ENCODE peak calls at places on chromosome 11, in ten cellular contexts. O, X, Y, F, V, Z, M, U, S and J are unnamed samples.

GRCh38 chr11:119307219-119307618 is 9.7 kb downstream of the MCAM start:
- DNase-seq in O (no peak), X (no peak), Y (no peak), F (peak; percentile 80), V (no peak), Z (no peak), M (peak; percentile 22), U (no peak), S (no peak), J (no peak)

GRCh38 chr11:59012942-59013256 is 73.2 kb upstream of the GLYATL1B start:
- DNase-seq in O (no peak), X (no peak), Y (no peak), F (no peak), V (no peak), Z (no peak), M (no peak), U (no peak), S (no peak), J (no peak)

GRCh38 chr11:72841397-72841796 is 27.2 kb downstream of the ATG16L2 start:
- DNase-seq in O (no peak), X (no peak), Y (no peak), F (no peak), V (no peak), Z (no peak), M (no peak), U (no peak), S (no peak), J (no peak)

GRCh38 chr11:73415854-73416615 is 39.8 kb downstream of the RELT start:
- DNase-seq in O (no peak), X (no peak), Y (no peak), F (no peak), V (no peak), Z (no peak), M (no peak), U (no peak), S (no peak), J (no peak)

GRCh38 chr11:71336996-71337772 is 84.8 kb upstream of the SHANK2 start:
- DNase-seq in O (no peak), X (no peak), Y (no peak), F (peak; percentile 17), V (no peak), Z (no peak), M (no peak), U (no peak), S (no peak), J (peak; percentile 64)

GRCh38 chr11:278001-278951 is at the start of gene NLRP6:
- DNase-seq in O (no peak), X (no peak), Y (peak; percentile 15), F (peak; percentile 51), V (no peak), Z (no peak), M (no peak), U (no peak), S (no peak), J (no peak)

GRCh38 chr11:31959711-31960110 is 131.2 kb upstream of the RCN1 start:
- DNase-seq in O (no peak), X (no peak), Y (no peak), F (no peak), V (no peak), Z (no peak), M (no peak), U (no peak), S (no peak), J (no peak)

GRCh38 chr11:117918366-117919255 is 10.6 kb downstream of the TMPRSS13 start:
- DNase-seq in O (no peak), X (no peak), Y (no peak), F (peak; percentile 54), V (no peak), Z (no peak), M (no peak), U (no peak), S (no peak), J (no peak)

GRCh38 chr11:82848829-82849228 is 51.4 kb downstream of the PRCP start:
- DNase-seq in O (no peak), X (no peak), Y (no peak), F (no peak), V (no peak), Z (no peak), M (no peak), U (no peak), S (no peak), J (no peak)

GRCh38 chr11:45805305-45806071 is 539 bp downstream of the SLC35C1 start:
- DNase-seq in O (peak; percentile 47), X (peak; percentile 44), Y (no peak), F (peak; percentile 78), V (no peak), Z (no peak), M (peak; percentile 66), U (no peak), S (peak; percentile 40), J (no peak)

GRCh38 chr11:66454253-66454652 is 12.5 kb upstream of the PELI3 start:
- DNase-seq in O (no peak), X (no peak), Y (no peak), F (no peak), V (no peak), Z (no peak), M (no peak), U (no peak), S (no peak), J (no peak)

GRCh38 chr11:9613118-9613829 is 39.8 kb downstream of the WEE1 start:
- DNase-seq in O (peak; percentile 97), X (peak; percentile 63), Y (peak; percentile 88), F (peak; percentile 97), V (peak; percentile 93), Z (peak; percentile 99), M (peak; percentile 93), U (peak; percentile 76), S (peak; percentile 65), J (peak; percentile 97)

GRCh38 chr11:60761436-60762190 is 4.9 kb downstream of the MS4A15 start:
- DNase-seq in O (no peak), X (no peak), Y (no peak), F (peak; percentile 9), V (no peak), Z (no peak), M (peak; percentile 75), U (no peak), S (no peak), J (no peak)

GRCh38 chr11:3796346-3796745 is 1.0 kb downstream of the NUP98 start:
- DNase-seq in O (no peak), X (no peak), Y (no peak), F (no peak), V (peak; percentile 26), Z (no peak), M (no peak), U (no peak), S (no peak), J (no peak)

GRCh38 chr11:1478544-1478943 is 8.0 kb downstream of the MOB2 start:
- DNase-seq in O (no peak), X (no peak), Y (no peak), F (peak; percentile 84), V (no peak), Z (no peak), M (no peak), U (no peak), S (no peak), J (no peak)

GRCh38 chr11:44319552-44320288 is 9.8 kb upstream of the ALX4 start:
- DNase-seq in O (no peak), X (no peak), Y (no peak), F (no peak), V (no peak), Z (no peak), M (no peak), U (no peak), S (no peak), J (no peak)

GRCh38 chr11:41659990-41660389 is 200.5 kb upstream of the LRRC4C start:
- DNase-seq in O (no peak), X (peak; percentile 45), Y (no peak), F (no peak), V (no peak), Z (no peak), M (peak; percentile 93), U (no peak), S (no peak), J (no peak)

GRCh38 chr11:13896175-13896989 is 66.1 kb upstream of the SPON1 start:
- DNase-seq in O (no peak), X (no peak), Y (no peak), F (no peak), V (no peak), Z (no peak), M (no peak), U (no peak), S (no peak), J (no peak)

GRCh38 chr11:121086866-121087265 is 14.2 kb upstream of the TECTA start:
- DNase-seq in O (no peak), X (no peak), Y (no peak), F (no peak), V (no peak), Z (no peak), M (no peak), U (no peak), S (no peak), J (no peak)

GRCh38 chr11:3183523-3183922 is 18.4 kb upstream of the OSBPL5 start:
- DNase-seq in O (no peak), X (no peak), Y (no peak), F (peak; percentile 10), V (no peak), Z (no peak), M (no peak), U (no peak), S (no peak), J (no peak)

GRCh38 chr11:32113200-32113599 is 22.3 kb downstream of the RCN1 start:
- DNase-seq in O (peak; percentile 61), X (no peak), Y (no peak), F (no peak), V (no peak), Z (no peak), M (no peak), U (no peak), S (peak; percentile 98), J (no peak)

GRCh38 chr11:106875013-106875412 is 143.3 kb downstream of the GUCY1A2 start:
- DNase-seq in O (no peak), X (no peak), Y (no peak), F (no peak), V (no peak), Z (no peak), M (no peak), U (no peak), S (no peak), J (no peak)

GRCh38 chr11:113880966-113881365 is 5.6 kb upstream of the USP28 start:
- DNase-seq in O (peak; percentile 74), X (no peak), Y (no peak), F (no peak), V (no peak), Z (no peak), M (no peak), U (no peak), S (no peak), J (no peak)

GRCh38 chr11:78000193-78000592 is 5.7 kb upstream of the INTS4 start:
- DNase-seq in O (peak; percentile 60), X (peak; percentile 81), Y (peak; percentile 50), F (no peak), V (peak; percentile 79), Z (peak; percentile 50), M (peak; percentile 84), U (no peak), S (peak; percentile 78), J (no peak)

GRCh38 chr11:6843670-6844069 is 1.8 kb upstream of the OR10A5 start:
- DNase-seq in O (no peak), X (no peak), Y (no peak), F (no peak), V (no peak), Z (no peak), M (no peak), U (no peak), S (no peak), J (no peak)

GRCh38 chr11:108589136-108589535 is 4.4 kb downstream of the EXPH5 start:
- DNase-seq in O (no peak), X (no peak), Y (no peak), F (no peak), V (no peak), Z (no peak), M (no peak), U (no peak), S (no peak), J (no peak)

GRCh38 chr11:72719144-72719543 is 33.1 kb downstream of the ARAP1 start:
- DNase-seq in O (no peak), X (no peak), Y (no peak), F (no peak), V (peak; percentile 34), Z (no peak), M (no peak), U (no peak), S (no peak), J (no peak)

GRCh38 chr11:12692238-12693074 is 18.2 kb downstream of the TEAD1 start:
- DNase-seq in O (peak; percentile 93), X (peak; percentile 42), Y (no peak), F (peak; percentile 97), V (no peak), Z (no peak), M (peak; percentile 49), U (peak; percentile 51), S (no peak), J (no peak)